ENCODE peak calls at places on chromosomes 5 and 9, in ten cellular contexts. C, G, J, H, E, Y, W, I, V and A are unnamed samples.
A peak's percentile ranks its signal among the peaks of the same experiment; 100 is the strongest.

GRCh38 chr9:20624201-20625002 is 2.1 kb upstream of the MLLT3 start:
- DNase-seq in C (peak; percentile 82), G (peak; percentile 23), J (peak; percentile 60), H (peak; percentile 60), E (peak; percentile 86), Y (peak; percentile 49), W (no peak), I (no peak), V (peak; percentile 82), A (no peak)

GRCh38 chr5:172799416-172799815 is 28.4 kb upstream of the DUSP1 start:
- DNase-seq in C (no peak), G (no peak), J (no peak), H (no peak), E (no peak), Y (no peak), W (no peak), I (no peak), V (no peak), A (no peak)

GRCh38 chr5:1788200-1788599 is 11.4 kb downstream of the MRPL36 start:
- DNase-seq in C (no peak), G (no peak), J (no peak), H (no peak), E (no peak), Y (no peak), W (no peak), I (peak; percentile 32), V (no peak), A (no peak)

GRCh38 chr9:123470121-123470851 is 114.3 kb downstream of the CRB2 start:
- DNase-seq in C (no peak), G (no peak), J (no peak), H (no peak), E (peak; percentile 49), Y (no peak), W (no peak), I (no peak), V (no peak), A (no peak)

GRCh38 chr5:104429911-104430310 is 867.3 kb upstream of the NUDT12 start:
- DNase-seq in C (no peak), G (no peak), J (no peak), H (no peak), E (no peak), Y (no peak), W (no peak), I (no peak), V (no peak), A (no peak)

GRCh38 chr9:14131353-14132088 is 182.4 kb downstream of the NFIB start:
- DNase-seq in C (no peak), G (no peak), J (no peak), H (no peak), E (no peak), Y (no peak), W (no peak), I (no peak), V (no peak), A (no peak)

GRCh38 chr9:96495341-96495740 is 45.4 kb downstream of the HABP4 start:
- DNase-seq in C (peak; percentile 93), G (no peak), J (no peak), H (peak; percentile 82), E (peak; percentile 91), Y (no peak), W (no peak), I (no peak), V (peak; percentile 83), A (peak; percentile 83)

GRCh38 chr5:42547146-42547545 is 123.9 kb downstream of the GHR start:
- DNase-seq in C (peak; percentile 8), G (no peak), J (no peak), H (peak; percentile 83), E (peak; percentile 58), Y (no peak), W (no peak), I (no peak), V (peak; percentile 19), A (no peak)

GRCh38 chr9:124102363-124102762 is 90.8 kb downstream of the LHX2 start:
- DNase-seq in C (no peak), G (no peak), J (no peak), H (no peak), E (no peak), Y (no peak), W (no peak), I (peak; percentile 24), V (no peak), A (no peak)

GRCh38 chr9:37971107-37971459 is 67.2 kb upstream of the SLC25A51 start:
- DNase-seq in C (no peak), G (no peak), J (no peak), H (no peak), E (no peak), Y (no peak), W (no peak), I (peak; percentile 29), V (no peak), A (no peak)

GRCh38 chr9:13139641-13140171 is 139.8 kb downstream of the MPDZ start:
- DNase-seq in C (peak; percentile 91), G (no peak), J (no peak), H (peak; percentile 62), E (peak; percentile 90), Y (no peak), W (peak; percentile 59), I (no peak), V (peak; percentile 81), A (peak; percentile 66)

GRCh38 chr5:161676109-161676508 is 9.4 kb upstream of the GABRA6 start:
- DNase-seq in C (no peak), G (no peak), J (no peak), H (no peak), E (no peak), Y (no peak), W (no peak), I (no peak), V (no peak), A (no peak)

GRCh38 chr5:28473531-28474107 is 1435.2 kb upstream of the CDH9 start:
- DNase-seq in C (peak; percentile 19), G (no peak), J (no peak), H (peak; percentile 1), E (peak; percentile 20), Y (no peak), W (no peak), I (no peak), V (no peak), A (no peak)

GRCh38 chr5:150399158-150400019 is 13.3 kb downstream of the CD74 start:
- DNase-seq in C (peak; percentile 44), G (no peak), J (no peak), H (no peak), E (peak; percentile 18), Y (no peak), W (no peak), I (no peak), V (peak; percentile 30), A (no peak)

GRCh38 chr5:52738095-52738506 is 49.6 kb upstream of the ITGA1 start:
- DNase-seq in C (peak; percentile 81), G (no peak), J (no peak), H (no peak), E (peak; percentile 57), Y (no peak), W (no peak), I (no peak), V (peak; percentile 59), A (no peak)

GRCh38 chr5:147659166-147659929 is 123.2 kb downstream of the JAKMIP2 start:
- DNase-seq in C (no peak), G (no peak), J (no peak), H (no peak), E (no peak), Y (no peak), W (no peak), I (peak; percentile 67), V (no peak), A (no peak)

GRCh38 chr5:43646997-43647396 is 44.0 kb downstream of the NNT start:
- DNase-seq in C (no peak), G (no peak), J (no peak), H (no peak), E (no peak), Y (no peak), W (no peak), I (no peak), V (peak; percentile 44), A (no peak)

GRCh38 chr5:154078305-154078704 is 39.5 kb downstream of the MFAP3 start:
- DNase-seq in C (no peak), G (no peak), J (no peak), H (no peak), E (peak; percentile 24), Y (no peak), W (no peak), I (no peak), V (no peak), A (no peak)

GRCh38 chr9:4615251-4615650 is 46.8 kb upstream of the PLPP6 start:
- DNase-seq in C (peak; percentile 75), G (no peak), J (no peak), H (peak; percentile 93), E (peak; percentile 84), Y (no peak), W (peak; percentile 18), I (no peak), V (peak; percentile 53), A (peak; percentile 48)

GRCh38 chr9:93224591-93224990 is 40.7 kb downstream of the WNK2 start:
- DNase-seq in C (no peak), G (no peak), J (no peak), H (no peak), E (no peak), Y (no peak), W (no peak), I (no peak), V (no peak), A (no peak)

GRCh38 chr5:139246394-139246793 is 47.1 kb upstream of the MATR3 start:
- DNase-seq in C (peak; percentile 61), G (no peak), J (no peak), H (no peak), E (peak; percentile 57), Y (peak; percentile 26), W (no peak), I (no peak), V (no peak), A (no peak)

GRCh38 chr5:150448960-150449490 is 514 bp downstream of the RPS14 start:
- DNase-seq in C (peak; percentile 26), G (no peak), J (no peak), H (no peak), E (no peak), Y (no peak), W (no peak), I (no peak), V (peak; percentile 40), A (no peak)

GRCh38 chr5:145237843-145238242 is 597.3 kb downstream of the PRELID2 start:
- DNase-seq in C (peak; percentile 76), G (no peak), J (no peak), H (no peak), E (peak; percentile 81), Y (no peak), W (no peak), I (no peak), V (peak; percentile 66), A (no peak)

GRCh38 chr5:60287174-60287771 is 393.7 kb upstream of the PDE4D start:
- DNase-seq in C (peak; percentile 81), G (no peak), J (no peak), H (peak; percentile 4), E (peak; percentile 78), Y (peak; percentile 8), W (peak; percentile 8), I (peak; percentile 78), V (peak; percentile 57), A (no peak)

GRCh38 chr5:154646841-154647759 is 108.1 kb upstream of the LARP1 start:
- DNase-seq in C (peak; percentile 55), G (no peak), J (peak; percentile 17), H (no peak), E (peak; percentile 40), Y (no peak), W (no peak), I (peak; percentile 80), V (peak; percentile 21), A (no peak)

GRCh38 chr9:106897223-106897622 is 34.3 kb downstream of the ZNF462 start:
- DNase-seq in C (peak; percentile 72), G (no peak), J (no peak), H (no peak), E (peak; percentile 54), Y (no peak), W (no peak), I (no peak), V (peak; percentile 63), A (no peak)

GRCh38 chr5:32859211-32859641 is 148.1 kb downstream of the NPR3 start:
- DNase-seq in C (peak; percentile 53), G (no peak), J (no peak), H (no peak), E (no peak), Y (no peak), W (no peak), I (no peak), V (peak; percentile 45), A (peak; percentile 65)

GRCh38 chr5:29085142-29085541 is 2046.8 kb upstream of the CDH9 start:
- DNase-seq in C (no peak), G (no peak), J (no peak), H (no peak), E (no peak), Y (no peak), W (no peak), I (no peak), V (no peak), A (no peak)